ENCODE peak calls at places on chromosomes 6 and 20, in six cellular contexts. C is spleen, R is stomach, H is endothelial cell of umbilical vein, Y is HCT116, Z is H1. K is an unnamed sample.

GRCh38 chr6:77456531-77457248 is 6.6 kb downstream of the HTR1B start:
- DNase-seq in C (no peak), R (no peak), H (peak; percentile 96), Y (peak; percentile 65), Z (no peak), K (no peak)

GRCh38 chr6:56802570-56802969 is 152.3 kb upstream of the BEND6 start:
- DNase-seq in C (no peak), R (no peak), H (peak; percentile 91), Y (no peak), Z (no peak), K (no peak)

GRCh38 chr20:60581606-60582005 is 623.4 kb downstream of the CDH26 start:
- DNase-seq in C (no peak), R (no peak), H (no peak), Y (no peak), Z (no peak), K (no peak)

GRCh38 chr20:54048489-54048888 is 21.9 kb downstream of the BCAS1 start:
- DNase-seq in C (no peak), R (no peak), H (no peak), Y (no peak), Z (no peak), K (no peak)

GRCh38 chr6:52573295-52573694 is 3.6 kb downstream of the TRAM2 start:
- DNase-seq in C (no peak), R (no peak), H (peak; percentile 37), Y (no peak), Z (no peak), K (no peak)

GRCh38 chr20:61808497-61808896 is 257.2 kb downstream of the TAF4 start:
- DNase-seq in C (peak; percentile 56), R (no peak), H (no peak), Y (no peak), Z (no peak), K (no peak)

GRCh38 chr6:82875573-82876185 is 190.0 kb downstream of the UBE3D start:
- DNase-seq in C (no peak), R (no peak), H (peak; percentile 86), Y (peak; percentile 85), Z (no peak), K (no peak)

GRCh38 chr6:33692078-33692759 is 19.3 kb downstream of the UQCC2 start:
- DNase-seq in C (no peak), R (peak; percentile 66), H (no peak), Y (no peak), Z (no peak), K (no peak)

GRCh38 chr6:118283759-118284158 is 264.3 kb upstream of the PLN start:
- DNase-seq in C (no peak), R (peak; percentile 59), H (peak; percentile 64), Y (peak; percentile 55), Z (no peak), K (no peak)

GRCh38 chr20:35329435-35330139 is 37.4 kb upstream of the FAM83C start:
- DNase-seq in C (no peak), R (peak; percentile 60), H (no peak), Y (no peak), Z (no peak), K (no peak)

GRCh38 chr20:17611290-17611539 is 41.3 kb downstream of the DSTN start:
- DNase-seq in C (no peak), R (no peak), H (no peak), Y (no peak), Z (no peak), K (no peak)

GRCh38 chr20:46850416-46850815 is 44.2 kb upstream of the EYA2 start:
- DNase-seq in C (no peak), R (no peak), H (no peak), Y (no peak), Z (no peak), K (no peak)

GRCh38 chr6:89649682-89650081 is 11.1 kb upstream of the LYRM2 start:
- DNase-seq in C (no peak), R (no peak), H (no peak), Y (no peak), Z (no peak), K (no peak)

GRCh38 chr6:73796881-73797280 is 100.9 kb downstream of the CD109 start:
- DNase-seq in C (no peak), R (no peak), H (no peak), Y (no peak), Z (no peak), K (no peak)

GRCh38 chr20:59153355-59153681 is 10.3 kb upstream of the ZNF831 start:
- DNase-seq in C (no peak), R (no peak), H (no peak), Y (no peak), Z (no peak), K (peak; percentile 76)

GRCh38 chr20:59151391-59151790 is 12.2 kb upstream of the ZNF831 start:
- DNase-seq in C (no peak), R (no peak), H (no peak), Y (no peak), Z (no peak), K (no peak)

GRCh38 chr20:59150821-59151251 is 12.8 kb upstream of the ZNF831 start:
- DNase-seq in C (no peak), R (no peak), H (no peak), Y (no peak), Z (no peak), K (no peak)

GRCh38 chr20:59152559-59153354 is 10.9 kb upstream of the ZNF831 start:
- DNase-seq in C (no peak), R (no peak), H (no peak), Y (no peak), Z (no peak), K (no peak)

DNA sequence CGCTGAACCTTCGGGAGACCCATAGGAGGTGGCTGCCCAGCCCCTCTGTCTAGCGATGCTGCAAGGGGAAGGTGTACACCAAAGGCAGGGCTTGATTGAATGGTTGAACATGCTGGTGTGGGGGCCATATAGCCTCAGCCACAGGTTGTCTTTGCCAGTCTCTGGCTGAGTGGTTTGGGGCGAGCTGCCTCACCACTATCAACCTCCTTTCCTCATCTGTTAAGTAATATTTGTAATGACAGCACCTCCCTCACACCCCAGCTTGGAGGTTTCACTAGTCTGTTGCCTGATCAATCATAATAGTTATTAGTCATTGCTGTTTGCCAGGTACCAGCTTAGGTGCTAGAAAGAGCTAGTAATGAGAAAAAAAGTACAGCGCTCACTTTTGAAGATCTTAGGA is 11.8 kb upstream of the ZNF831 start:
- DNase-seq in C (no peak), R (no peak), H (no peak), Y (no peak), Z (no peak), K (no peak)
- H3K4me1 ChIP-seq in C (peaks cover 49% of the 10 kb centered on the region), R (peaks cover 9% of the 10 kb centered on the region), H (no peaks in the 10 kb centered on the region), Y (no peaks in the 10 kb centered on the region), Z (no peaks in the 10 kb centered on the region), K (peaks cover 5% of the 10 kb centered on the region)

GRCh38 chr6:166624275-166624674 is 2.8 kb downstream of the RPS6KA2 start:
- DNase-seq in C (no peak), R (no peak), H (peak; percentile 28), Y (no peak), Z (no peak), K (no peak)
- TF ChIP-seq POLR2AphosphoS5 in C (no peak), R (peak; percentile 54), H (no peak), Y (no peak), Z (no peak), K (peak; percentile 14)

DNA sequence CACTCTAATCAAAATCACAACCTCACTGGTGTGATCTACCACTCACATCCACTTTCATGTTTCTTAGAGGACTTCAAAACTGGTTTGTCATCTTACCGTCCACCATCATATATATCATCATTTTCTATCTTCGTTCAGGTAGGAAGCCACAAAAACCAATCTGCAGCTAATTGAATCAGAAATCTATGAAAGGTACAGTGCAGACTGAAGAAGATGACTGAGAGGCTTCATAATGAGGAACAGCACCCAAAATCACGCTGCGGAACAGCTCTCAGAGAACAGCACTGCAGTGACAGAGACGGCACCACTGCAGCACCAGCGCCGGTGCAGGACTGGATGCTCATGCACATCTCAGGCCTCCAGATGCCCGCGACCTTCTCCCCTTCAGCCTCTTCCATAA is 13.0 kb downstream of the GMDS start:
- DNase-seq in C (no peak), R (no peak), H (no peak), Y (no peak), Z (no peak), K (no peak)
- TF ChIP-seq POLR2A in C (no peak), R (no peak), H (no peak), Y (no peak), Z (no peak), K (no peak)

DNA sequence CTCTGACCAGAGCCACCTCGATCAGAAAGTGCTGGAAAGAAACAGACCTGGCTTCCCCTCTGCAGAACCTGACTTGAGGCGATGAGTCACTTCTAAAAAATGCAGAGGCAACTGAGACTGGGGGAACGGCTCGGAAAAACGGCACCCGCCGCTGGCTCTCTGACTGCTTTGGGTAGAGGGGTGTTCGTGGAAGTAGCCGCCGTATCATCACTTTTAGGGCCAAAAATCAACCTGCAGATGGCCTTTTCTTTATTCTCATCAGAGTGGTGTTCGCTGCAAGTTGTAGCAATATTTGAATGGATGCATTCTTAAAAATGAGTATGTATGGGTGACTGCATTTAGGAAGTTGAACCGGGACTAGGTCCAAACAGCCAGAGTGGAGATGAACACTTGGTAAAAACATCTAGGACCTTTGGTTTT is 807 bp downstream of the CAP2 start:
- DNase-seq in C (no peak), R (peak; percentile 28), H (peak; percentile 57), Y (peak; percentile 64), Z (no peak), K (peak; percentile 48)
- H3K4me1 ChIP-seq in C (peaks cover 11% of the 10 kb centered on the region), R (no peaks in the 10 kb centered on the region), H (peaks cover 11% of the 10 kb centered on the region), Y (peaks cover 18% of the 10 kb centered on the region), Z (no peaks in the 10 kb centered on the region), K (no peaks in the 10 kb centered on the region)

GRCh38 chr6:41040911-41041536 is 1.2 kb upstream of the TSPO2 start:
- DNase-seq in C (no peak), R (no peak), H (no peak), Y (no peak), Z (no peak), K (no peak)

GRCh38 chr6:41039060-41039998 is at the start of gene UNC5CL:
- DNase-seq in C (no peak), R (peak; percentile 78), H (peak; percentile 22), Y (peak; percentile 27), Z (no peak), K (no peak)

GRCh38 chr6:41042656-41043055 is 389 bp downstream of the TSPO2 start:
- DNase-seq in C (no peak), R (no peak), H (no peak), Y (no peak), Z (no peak), K (no peak)

GRCh38 chr6:41042167-41042566 is at the start of gene TSPO2:
- DNase-seq in C (no peak), R (no peak), H (no peak), Y (no peak), Z (no peak), K (no peak)

GRCh38 chr6:41040101-41040910 is 1.3 kb upstream of the UNC5CL start:
- DNase-seq in C (no peak), R (peak; percentile 37), H (no peak), Y (no peak), Z (no peak), K (no peak)
- TF ChIP-seq POLR2AphosphoS5 in C (no peak), R (no peak), H (no peak), Y (no peak), Z (no peak), K (no peak)

K was measured in breast epithelium.